ENCODE peak calls at places on chromosome 7, in four cellular contexts. One of them, this sample, is unnamed.

GRCh38 chr7:28048694-28049093 is 131.9 kb downstream of the JAZF1 start:
- DNase-seq in heart left ventricle: no peak
- DNase-seq in MCF 10A: no peak
- DNase-seq in B cell: no peak
- DNase-seq in this sample: no peak

GRCh38 chr7:50555594-50556140 is 9.5 kb downstream of the DDC start:
- DNase-seq in MCF 10A: no peak
- DNase-seq in B cell: no peak
- DNase-seq in heart left ventricle: no peak
- DNase-seq in this sample: no peak

GRCh38 chr7:16638282-16639265 is 7.0 kb downstream of the ANKMY2 start:
- DNase-seq in MCF 10A: no peak
- DNase-seq in B cell: no peak
- DNase-seq in heart left ventricle: no peak
- DNase-seq in this sample: no peak

GRCh38 chr7:73901823-73902597 is 41.1 kb downstream of the TMEM270 start:
- DNase-seq in MCF 10A: no peak
- DNase-seq in heart left ventricle: no peak
- DNase-seq in B cell: no peak
- DNase-seq in this sample: no peak

GRCh38 chr7:45238806-45239205 is 81.2 kb downstream of the RAMP3 start:
- DNase-seq in B cell: no peak
- DNase-seq in MCF 10A: no peak
- DNase-seq in heart left ventricle: no peak
- DNase-seq in this sample: no peak

GRCh38 chr7:102279537-102280400 is 6.9 kb upstream of the SH2B2 start:
- DNase-seq in B cell: peak; percentile 85
- DNase-seq in heart left ventricle: peak; percentile 43
- DNase-seq in MCF 10A: peak; percentile 67
- DNase-seq in this sample: peak; percentile 90

GRCh38 chr7:8003077-8003476 is 34.5 kb downstream of the GLCCI1 start:
- DNase-seq in heart left ventricle: no peak
- DNase-seq in B cell: no peak
- DNase-seq in MCF 10A: no peak
- DNase-seq in this sample: no peak

GRCh38 chr7:137900137-137900536 is 53.4 kb upstream of the DGKI start:
- DNase-seq in MCF 10A: no peak
- DNase-seq in B cell: no peak
- DNase-seq in heart left ventricle: no peak
- DNase-seq in this sample: no peak

GRCh38 chr7:35454575-35455385 is 200.9 kb upstream of the TBX20 start:
- DNase-seq in heart left ventricle: no peak
- DNase-seq in B cell: no peak
- DNase-seq in MCF 10A: no peak
- DNase-seq in this sample: no peak

GRCh38 chr7:129605960-129606644 is 5.4 kb upstream of the NRF1 start:
- DNase-seq in B cell: no peak
- DNase-seq in MCF 10A: no peak
- DNase-seq in heart left ventricle: no peak
- DNase-seq in this sample: no peak

GRCh38 chr7:28135296-28135695 is 45.3 kb downstream of the JAZF1 start:
- DNase-seq in heart left ventricle: no peak
- DNase-seq in B cell: no peak
- DNase-seq in MCF 10A: no peak
- DNase-seq in this sample: no peak

GRCh38 chr7:140604760-140605159 is 35.9 kb downstream of the DENND2A start:
- DNase-seq in heart left ventricle: no peak
- DNase-seq in MCF 10A: no peak
- DNase-seq in B cell: no peak
- DNase-seq in this sample: no peak

GRCh38 chr7:55028011-55028410 is 9.2 kb downstream of the EGFR start:
- DNase-seq in heart left ventricle: no peak
- DNase-seq in B cell: no peak
- DNase-seq in MCF 10A: no peak
- DNase-seq in this sample: no peak

GRCh38 chr7:66542049-66542448 is 86.6 kb upstream of the KCTD7 start:
- DNase-seq in B cell: no peak
- DNase-seq in heart left ventricle: no peak
- DNase-seq in MCF 10A: no peak
- DNase-seq in this sample: no peak

GRCh38 chr7:2981103-2981480 is 62.6 kb downstream of the CARD11 start:
- DNase-seq in B cell: no peak
- DNase-seq in MCF 10A: no peak
- DNase-seq in heart left ventricle: no peak
- DNase-seq in this sample: no peak

GRCh38 chr7:115346685-115347084 is 424.8 kb downstream of the MDFIC start:
- DNase-seq in heart left ventricle: no peak
- DNase-seq in MCF 10A: no peak
- DNase-seq in B cell: no peak
- DNase-seq in this sample: no peak

GRCh38 chr7:149459201-149459539 is 1.7 kb downstream of the ZNF777 start:
- DNase-seq in B cell: no peak
- DNase-seq in heart left ventricle: no peak
- DNase-seq in MCF 10A: no peak
- DNase-seq in this sample: no peak

GRCh38 chr7:22176791-22177412 is 180.1 kb downstream of the RAPGEF5 start:
- DNase-seq in B cell: no peak
- DNase-seq in heart left ventricle: no peak
- DNase-seq in MCF 10A: no peak
- DNase-seq in this sample: no peak

GRCh38 chr7:46153951-46154787 is 233.1 kb upstream of the IGFBP3 start:
- DNase-seq in heart left ventricle: no peak
- DNase-seq in B cell: no peak
- DNase-seq in MCF 10A: peak; percentile 80
- DNase-seq in this sample: no peak

GRCh38 chr7:92528188-92528957 is at the start of the genes PEX1 and RBM48:
- DNase-seq in B cell: peak; percentile 97
- DNase-seq in MCF 10A: peak; percentile 99
- DNase-seq in heart left ventricle: peak; percentile 97
- DNase-seq in this sample: peak; percentile 61

GRCh38 chr7:79453558-79454324 is at the start of gene MAGI2:
- DNase-seq in heart left ventricle: peak; percentile 88
- DNase-seq in B cell: no peak
- DNase-seq in MCF 10A: no peak
- DNase-seq in this sample: no peak

GRCh38 chr7:24910551-24911212 is 69.3 kb downstream of the OSBPL3 start:
- DNase-seq in MCF 10A: no peak
- DNase-seq in B cell: no peak
- DNase-seq in heart left ventricle: no peak
- DNase-seq in this sample: no peak

GRCh38 chr7:84412161-84412969 is 217.8 kb upstream of the SEMA3A start:
- DNase-seq in B cell: no peak
- DNase-seq in heart left ventricle: no peak
- DNase-seq in MCF 10A: peak; percentile 79
- DNase-seq in this sample: no peak

GRCh38 chr7:101378808-101379207 is 16.1 kb downstream of the COL26A1 start:
- DNase-seq in B cell: no peak
- DNase-seq in MCF 10A: no peak
- DNase-seq in heart left ventricle: peak; percentile 32
- DNase-seq in this sample: peak; percentile 39

GRCh38 chr7:143901360-143901709 is 641 bp downstream of the TCAF1 start:
- DNase-seq in heart left ventricle: peak; percentile 44
- DNase-seq in B cell: no peak
- DNase-seq in MCF 10A: peak; percentile 46
- DNase-seq in this sample: no peak

GRCh38 chr7:33982425-33982786 is 77.1 kb downstream of the BMPER start:
- DNase-seq in B cell: no peak
- DNase-seq in heart left ventricle: no peak
- DNase-seq in MCF 10A: peak; percentile 54
- DNase-seq in this sample: no peak

GRCh38 chr7:80584778-80585177 is 53.7 kb upstream of the CD36 start:
- DNase-seq in B cell: no peak
- DNase-seq in MCF 10A: peak; percentile 83
- DNase-seq in heart left ventricle: no peak
- DNase-seq in this sample: no peak

GRCh38 chr7:27535795-27536194 is 126.9 kb downstream of the HIBADH start:
- DNase-seq in MCF 10A: no peak
- DNase-seq in B cell: no peak
- DNase-seq in heart left ventricle: no peak
- DNase-seq in this sample: no peak

GRCh38 chr7:137151056-137151731 is 192.3 kb downstream of the PTN start:
- DNase-seq in heart left ventricle: no peak
- DNase-seq in B cell: no peak
- DNase-seq in MCF 10A: no peak
- DNase-seq in this sample: no peak

GRCh38 chr7:129874722-129875121 is 78.0 kb downstream of the UBE2H start:
- DNase-seq in MCF 10A: no peak
- DNase-seq in B cell: no peak
- DNase-seq in heart left ventricle: no peak
- DNase-seq in this sample: no peak

GRCh38 chr7:130430841-130431713 is 9.7 kb downstream of the CEP41 start:
- DNase-seq in heart left ventricle: peak; percentile 55
- DNase-seq in B cell: no peak
- DNase-seq in MCF 10A: peak; percentile 4
- DNase-seq in this sample: no peak

GRCh38 chr7:2723138-2723850 is 35.3 kb downstream of the AMZ1 start:
- DNase-seq in heart left ventricle: peak; percentile 14
- DNase-seq in B cell: no peak
- DNase-seq in MCF 10A: no peak
- DNase-seq in this sample: no peak

DNA sequence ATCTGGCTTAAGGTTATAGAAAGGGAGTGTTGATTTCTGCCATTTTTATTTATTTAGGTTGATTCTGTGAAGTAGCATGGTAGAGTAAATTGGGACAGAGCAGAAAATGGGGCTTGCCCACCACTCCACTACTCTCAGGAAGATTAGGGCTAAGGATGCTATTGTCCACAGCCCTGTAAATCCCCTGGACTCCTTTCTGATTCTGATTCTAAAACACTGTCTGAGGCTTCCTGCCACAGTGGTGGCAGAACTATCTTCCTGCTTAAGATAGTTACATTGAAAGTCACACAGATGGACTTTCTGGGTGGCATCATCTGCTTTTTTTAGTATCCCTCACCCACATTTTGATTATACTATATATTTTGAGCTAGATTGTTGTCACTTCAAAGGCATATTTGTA is 50.0 kb downstream of the SPAM1 start:
- DNase-seq in heart left ventricle: no peak
- DNase-seq in MCF 10A: no peak
- DNase-seq in B cell: no peak
- DNase-seq in this sample: no peak
- TF ChIP-seq CTCF in heart left ventricle: no peak
- TF ChIP-seq CTCF in MCF 10A: no peak
- TF ChIP-seq CTCF in B cell: no peak
- TF ChIP-seq CTCF in this sample: no peak

DNA sequence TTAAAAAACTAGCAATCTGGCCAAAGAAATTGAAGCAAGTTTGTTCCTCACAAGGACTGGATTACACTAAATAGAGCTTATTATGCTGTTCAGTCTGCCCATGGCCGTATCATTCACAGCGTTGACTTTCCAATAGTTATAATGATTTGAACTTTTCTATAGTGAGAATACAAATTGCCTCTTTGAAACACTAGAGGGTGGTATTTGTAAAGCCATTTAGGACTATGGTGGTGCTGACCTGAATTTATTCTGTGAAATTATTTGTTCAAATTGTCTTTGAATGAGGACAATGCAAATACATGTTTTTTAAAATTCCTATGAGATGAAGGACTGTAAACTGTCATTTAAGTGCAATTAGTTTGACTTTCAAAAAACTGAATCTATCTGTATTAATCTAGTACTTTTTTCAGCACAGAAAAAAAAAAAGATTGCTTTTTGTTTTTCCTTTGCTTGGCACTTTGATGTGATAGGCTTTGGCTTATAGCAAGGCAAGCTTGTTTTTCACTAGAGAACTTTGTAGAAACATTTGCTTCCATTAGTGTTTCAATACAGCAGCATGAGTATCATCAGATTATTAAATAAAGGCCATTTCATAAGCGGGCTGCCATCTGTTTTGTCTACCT is 122.6 kb upstream of the TMEM229A start:
- DNase-seq in MCF 10A: peak; percentile 40
- DNase-seq in B cell: no peak
- DNase-seq in heart left ventricle: no peak
- DNase-seq in this sample: no peak
- TF ChIP-seq CTCF in MCF 10A: peak; percentile 58
- TF ChIP-seq CTCF in B cell: no peak
- TF ChIP-seq CTCF in heart left ventricle: peak; percentile 35
- TF ChIP-seq CTCF in this sample: peak; percentile 64

DNA sequence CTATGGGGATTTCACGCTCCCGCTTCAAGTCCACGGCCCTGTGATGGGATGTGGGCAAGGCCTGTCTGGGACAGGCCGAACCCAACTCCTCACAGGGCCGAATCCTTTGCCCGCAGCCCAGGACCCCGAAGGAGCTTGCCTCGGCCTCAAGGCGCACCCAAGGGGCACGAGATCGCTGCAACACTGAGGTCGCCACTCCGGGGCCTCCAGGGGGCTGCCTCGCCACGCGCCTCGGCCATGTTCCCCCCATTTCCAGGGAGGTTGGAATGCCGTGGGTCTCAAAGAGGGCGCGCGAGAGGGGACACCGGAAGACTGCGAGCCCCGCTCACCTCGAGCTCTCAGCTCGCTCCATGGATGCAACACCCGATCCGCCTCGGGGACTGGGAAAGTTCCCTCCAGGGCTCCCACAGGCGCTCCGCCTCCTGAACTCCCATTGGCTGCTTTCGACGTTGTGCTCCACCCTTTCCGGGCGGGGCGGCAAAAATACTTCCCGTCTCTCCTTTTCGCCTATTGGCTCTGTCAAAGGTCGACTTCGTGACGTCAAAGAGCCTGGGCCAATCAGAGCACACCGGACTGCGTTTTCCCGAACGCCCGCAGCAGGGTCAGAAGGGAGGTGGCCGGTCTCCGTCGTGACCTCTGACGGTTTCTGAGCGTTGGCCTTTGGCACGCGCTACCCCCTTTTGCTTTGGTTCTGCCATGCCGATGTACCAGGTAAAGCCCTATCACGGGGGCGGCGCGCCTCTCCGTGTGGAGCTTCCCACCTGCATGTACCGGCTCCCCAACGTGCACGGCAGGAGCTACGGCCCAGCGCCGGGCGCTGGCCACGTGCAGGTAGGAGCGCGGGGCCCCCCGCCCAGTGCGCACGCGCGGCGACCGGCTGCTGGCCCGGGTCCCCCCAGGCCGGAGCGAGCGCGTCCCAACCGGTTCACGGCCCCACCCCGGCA is at the start of the genes AIMP2 and PMS2:
- DNase-seq in MCF 10A: peak; percentile 99
- DNase-seq in B cell: peak; percentile 93
- DNase-seq in heart left ventricle: peak; percentile 100
- DNase-seq in this sample: peak; percentile 80
- TF ChIP-seq CTCF in MCF 10A: no peak
- TF ChIP-seq CTCF in B cell: peak; percentile 33
- TF ChIP-seq CTCF in heart left ventricle: no peak
- TF ChIP-seq CTCF in this sample: no peak

GRCh38 chr7:127477285-127478039 is 85.0 kb upstream of the ZNF800 start:
- DNase-seq in MCF 10A: no peak
- DNase-seq in B cell: no peak
- DNase-seq in heart left ventricle: no peak
- DNase-seq in this sample: no peak

GRCh38 chr7:127474457-127474856 is 81.9 kb upstream of the ZNF800 start:
- DNase-seq in heart left ventricle: no peak
- DNase-seq in MCF 10A: peak; percentile 14
- DNase-seq in B cell: no peak
- DNase-seq in this sample: no peak

GRCh38 chr7:127476618-127477017 is 84.1 kb upstream of the ZNF800 start:
- DNase-seq in heart left ventricle: no peak
- DNase-seq in B cell: no peak
- DNase-seq in MCF 10A: no peak
- DNase-seq in this sample: no peak

GRCh38 chr7:127473409-127473808 is 80.9 kb upstream of the ZNF800 start:
- DNase-seq in heart left ventricle: no peak
- DNase-seq in MCF 10A: no peak
- DNase-seq in B cell: no peak
- DNase-seq in this sample: no peak

GRCh38 chr7:127478040-127478386 is 85.5 kb upstream of the ZNF800 start:
- DNase-seq in MCF 10A: no peak
- DNase-seq in B cell: no peak
- DNase-seq in heart left ventricle: no peak
- DNase-seq in this sample: no peak
- TF ChIP-seq CTCF in MCF 10A: no peak
- TF ChIP-seq CTCF in B cell: no peak
- TF ChIP-seq CTCF in heart left ventricle: no peak
- TF ChIP-seq CTCF in this sample: no peak